ENCODE peak calls at places on chromosomes 3 and 15, in five cellular contexts. I, M, N, O and G are unnamed samples. For H3K9me3, the result is how much of the 10 kb centered on the place peaks cover.

GRCh38 chr15:35757323-35757722 is 211.4 kb upstream of the DPH6 start:
- DNase-seq in I (no peak), M (no peak), N (no peak), O (no peak), G (no peak)

GRCh38 chr3:178152010-178152409 is 384.2 kb upstream of the KCNMB2 start:
- DNase-seq in I (no peak), M (no peak), N (no peak), O (no peak), G (no peak)

GRCh38 chr3:51937014-51937413 is 4.7 kb downstream of the RRP9 start:
- DNase-seq in I (no peak), M (no peak), N (no peak), O (no peak), G (no peak)

GRCh38 chr3:57958642-57959406 is 49.4 kb upstream of the FLNB start:
- DNase-seq in I (no peak), M (no peak), N (no peak), O (peak), G (no peak)

GRCh38 chr3:50520849-50521248 is 17.4 kb upstream of the CACNA2D2 start:
- DNase-seq in I (no peak), M (no peak), N (no peak), O (no peak), G (no peak)

GRCh38 chr3:50562866-50563265 is 4.7 kb downstream of the C3orf18 start:
- DNase-seq in I (no peak), M (no peak), N (no peak), O (no peak), G (no peak)

GRCh38 chr15:70633394-70633793 is 130.0 kb downstream of the UACA start:
- DNase-seq in I (no peak), M (no peak), N (no peak), O (no peak), G (no peak)

GRCh38 chr15:75947117-75947516 is 43.4 kb downstream of the FBXO22 start:
- DNase-seq in I (no peak), M (no peak), N (no peak), O (no peak), G (no peak)

DNA sequence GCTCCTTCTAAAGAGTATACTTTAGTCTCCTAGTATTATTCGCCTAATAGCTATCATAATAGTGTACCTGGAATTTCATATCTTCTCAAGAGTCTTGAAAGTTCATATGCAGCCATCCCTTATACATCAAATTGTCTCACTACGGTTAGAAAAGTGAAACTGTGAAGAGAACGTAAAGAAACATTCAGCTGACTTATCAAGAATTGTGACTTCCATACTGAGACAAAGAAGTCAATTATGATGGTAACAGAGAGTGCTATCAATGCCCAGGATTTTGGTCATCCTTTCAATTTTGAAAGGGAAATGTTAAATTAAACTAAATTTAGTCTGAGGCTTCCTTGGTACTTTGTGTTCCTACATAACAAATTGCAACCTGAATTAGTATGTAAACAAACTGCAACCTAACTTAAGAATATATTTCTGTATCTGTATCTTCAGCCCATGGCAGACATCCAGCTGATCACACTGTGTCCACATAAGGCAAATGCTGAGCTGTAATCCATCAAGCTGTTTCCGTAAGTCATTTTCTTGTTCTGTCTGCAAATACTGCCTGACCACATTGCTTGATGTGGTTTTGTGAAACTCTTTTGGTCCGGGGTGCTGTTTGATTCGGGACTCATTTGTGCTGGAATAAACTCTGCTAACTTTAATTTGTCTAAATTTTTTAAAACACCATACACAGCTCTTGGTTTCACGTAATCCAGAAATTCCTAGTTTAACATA is 469.6 kb downstream of the SI start:
- DNase-seq in I (no peak), M (peak), N (no peak), O (no peak), G (no peak)
- H3K4me3 ChIP-seq in I (no peak), M (no peak), N (no peak), O (no peak), G (no peak)

GRCh38 chr3:185788292-185788691 is 36.5 kb downstream of the IGF2BP2 start:
- DNase-seq in I (no peak), M (no peak), N (no peak), O (no peak), G (no peak)

GRCh38 chr3:185789891-185790830 is 34.7 kb downstream of the IGF2BP2 start:
- DNase-seq in I (no peak), M (no peak), N (no peak), O (no peak), G (no peak)

GRCh38 chr3:185789134-185789533 is 35.7 kb downstream of the IGF2BP2 start:
- DNase-seq in I (no peak), M (no peak), N (no peak), O (no peak), G (no peak)

GRCh38 chr3:185784317-185784716 is 40.5 kb downstream of the IGF2BP2 start:
- DNase-seq in I (no peak), M (no peak), N (no peak), O (no peak), G (no peak)

GRCh38 chr3:185786956-185787877 is 37.6 kb downstream of the IGF2BP2 start:
- DNase-seq in I (no peak), M (no peak), N (no peak), O (no peak), G (no peak)
- H3K9me3 ChIP-seq in I (under half), M (under half), N (under half), O (under half), G (under half)

DNA sequence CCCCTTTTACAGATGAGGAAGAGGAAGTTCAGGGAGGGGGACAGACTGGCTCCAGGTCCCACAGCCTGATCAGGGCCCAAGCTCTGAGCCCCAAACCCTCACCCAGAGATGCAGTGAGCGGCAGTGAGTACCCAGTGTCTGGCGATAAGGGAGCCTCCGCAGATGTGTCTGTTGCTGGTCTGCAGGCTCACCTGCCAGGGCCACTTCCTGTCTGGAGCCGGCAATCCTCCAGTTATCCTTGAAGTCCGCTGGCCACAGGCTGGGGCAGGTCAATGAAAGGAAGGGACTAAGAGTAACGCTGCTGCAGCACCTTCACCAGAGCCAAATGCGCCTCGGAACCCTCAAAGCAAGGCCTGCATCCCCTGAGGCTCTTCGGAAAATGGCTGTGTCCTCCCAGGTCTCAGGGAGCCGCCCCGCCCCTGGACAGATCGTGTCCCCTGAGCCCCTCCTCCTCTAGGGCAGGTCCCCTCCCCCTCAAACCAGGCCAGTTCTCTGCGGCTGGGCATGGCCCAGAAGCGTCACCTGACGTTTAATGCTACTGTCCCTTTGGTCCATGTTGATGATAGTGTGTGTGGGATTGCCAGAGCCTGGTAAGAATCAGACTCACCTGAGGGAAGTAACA is 51.5 kb downstream of the MYL3 start:
- DNase-seq in I (no peak), M (peak), N (no peak), O (peak), G (no peak)
- H3K4me3 ChIP-seq in I (no peak), M (peak), N (peak), O (peak), G (no peak)

GRCh38 chr15:98057453-98057852 is 97.0 kb downstream of the ARRDC4 start:
- DNase-seq in I (no peak), M (no peak), N (no peak), O (no peak), G (no peak)
- H3K9me3 ChIP-seq in I (under half), M (under half), N (under half), O (under half), G (under half)

DNA sequence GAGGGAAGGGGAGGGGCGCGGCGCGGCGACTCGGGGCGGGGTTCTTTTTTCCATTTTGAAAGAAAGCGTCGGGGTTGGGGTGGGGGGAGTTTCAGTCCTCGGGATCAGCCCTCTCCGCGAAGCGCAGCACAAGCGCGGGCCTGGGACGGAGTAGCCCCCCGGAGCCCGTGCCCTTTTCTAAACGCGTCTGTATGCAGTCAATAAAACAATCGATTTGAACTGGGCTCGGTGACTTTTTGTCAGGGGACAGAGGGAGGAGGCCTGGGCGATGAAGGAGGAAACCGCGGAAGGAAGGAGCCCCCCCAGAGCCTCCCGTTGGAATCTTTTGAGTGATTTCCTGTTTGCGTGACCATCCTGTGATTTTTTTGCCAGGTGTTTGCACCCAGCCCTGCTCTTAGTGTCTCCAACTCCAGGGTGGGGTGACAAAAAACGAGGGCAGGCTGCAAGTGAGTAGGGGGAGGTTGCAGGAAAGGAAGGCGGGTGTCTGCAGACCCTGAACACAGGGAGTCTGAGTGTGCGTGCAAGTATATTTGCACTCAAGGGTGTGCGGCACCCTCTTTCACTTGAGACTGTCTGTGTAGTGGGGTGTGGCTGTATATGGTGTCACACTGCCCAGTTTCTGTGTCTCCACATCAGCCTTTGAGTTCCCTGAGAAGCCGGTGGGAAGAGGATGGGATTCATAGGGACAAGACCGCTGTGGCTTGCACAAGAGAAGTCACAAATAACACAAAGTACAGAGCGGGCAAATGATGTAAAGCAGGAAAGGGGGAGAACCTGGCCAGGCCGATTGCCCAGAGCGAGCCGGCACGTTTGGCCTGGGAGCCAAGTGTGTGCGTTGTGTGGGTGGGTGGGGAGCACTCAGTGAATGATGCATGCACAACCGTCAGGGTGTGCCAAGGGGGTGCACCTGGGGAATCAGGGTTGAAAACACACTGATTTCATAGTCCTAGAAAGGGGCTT is 6.5 kb downstream of the ISLR2 start:
- DNase-seq in I (no peak), M (no peak), N (peak), O (no peak), G (no peak)
- H3K4me3 ChIP-seq in I (no peak), M (no peak), N (peak), O (no peak), G (no peak)

GRCh38 chr3:172189213-172189612 is 149.8 kb downstream of the FNDC3B start:
- DNase-seq in I (no peak), M (no peak), N (no peak), O (no peak), G (no peak)
- H3K9me3 ChIP-seq in I (under half), M (under half), N (under half), O (under half), G (under half)

GRCh38 chr15:48638966-48639365 is 6.5 kb downstream of the FBN1 start:
- DNase-seq in I (no peak), M (no peak), N (no peak), O (no peak), G (no peak)

GRCh38 chr15:48642795-48643194 is 2.7 kb downstream of the FBN1 start:
- DNase-seq in I (no peak), M (no peak), N (no peak), O (no peak), G (no peak)

GRCh38 chr15:48643236-48643635 is 2.3 kb downstream of the FBN1 start:
- DNase-seq in I (no peak), M (no peak), N (no peak), O (no peak), G (no peak)

GRCh38 chr15:48643776-48644497 is 1.6 kb downstream of the FBN1 start:
- DNase-seq in I (no peak), M (no peak), N (no peak), O (no peak), G (no peak)

DNA sequence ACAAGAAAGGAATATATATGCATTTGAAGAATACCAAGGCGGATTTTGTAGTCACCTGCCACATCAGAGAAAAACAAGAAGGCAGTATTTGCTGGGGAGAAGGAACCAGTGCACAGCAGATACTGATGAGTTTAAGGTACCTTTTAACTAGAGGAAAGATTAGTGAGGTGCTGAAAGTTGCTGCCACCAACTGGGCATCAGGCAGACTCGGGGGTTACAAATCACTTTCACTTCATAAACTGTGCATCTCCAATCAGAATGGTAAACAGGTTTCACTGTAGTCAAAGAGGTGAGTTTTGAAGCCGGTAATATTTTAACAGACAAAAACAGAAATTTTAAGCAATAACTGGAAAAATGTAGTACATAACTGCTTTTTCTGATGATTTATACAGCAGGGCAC is 4.1 kb downstream of the FBN1 start:
- DNase-seq in I (no peak), M (no peak), N (no peak), O (no peak), G (peak)
- H3K4me3 ChIP-seq in I (no peak), M (no peak), N (peak), O (no peak), G (no peak)